ENCODE peak calls at places on chromosomes 4 and X, in ten cellular contexts. One of them, this sample, is unnamed. For H3K4me1, the result is how much of the 10 kb centered on the place peaks cover.

GRCh38 chr4:159705334-159705733 is 602.5 kb downstream of the RAPGEF2 start:
- DNase-seq in right lobe of liver: no peak
- DNase-seq in Peyer's patch: no peak
- DNase-seq in transverse colon: no peak
- DNase-seq in mammary epithelial cell: no peak
- DNase-seq in tibial artery: no peak
- DNase-seq in mucosa of descending colon: no peak
- DNase-seq in stomach: no peak
- DNase-seq in spleen: no peak
- DNase-seq in lung: no peak
- DNase-seq in this sample: no peak

GRCh38 chrX:119238557-119238956 is 2.5 kb downstream of the PGRMC1 start:
- DNase-seq in stomach: no peak
- DNase-seq in Peyer's patch: no peak
- DNase-seq in right lobe of liver: no peak
- DNase-seq in mucosa of descending colon: no peak
- DNase-seq in lung: no peak
- DNase-seq in mammary epithelial cell: peak
- DNase-seq in tibial artery: no peak
- DNase-seq in spleen: no peak
- DNase-seq in transverse colon: no peak
- DNase-seq in this sample: no peak

GRCh38 chr4:88672987-88673386 is 24.6 kb downstream of the NAP1L5 start:
- DNase-seq in right lobe of liver: no peak
- DNase-seq in mammary epithelial cell: peak
- DNase-seq in lung: no peak
- DNase-seq in tibial artery: no peak
- DNase-seq in spleen: no peak
- DNase-seq in transverse colon: no peak
- DNase-seq in mucosa of descending colon: peak
- DNase-seq in Peyer's patch: no peak
- DNase-seq in stomach: peak
- DNase-seq in this sample: peak

GRCh38 chr4:100417565-100417964 is 100.3 kb downstream of the EMCN start:
- DNase-seq in stomach: no peak
- DNase-seq in mammary epithelial cell: peak
- DNase-seq in transverse colon: no peak
- DNase-seq in Peyer's patch: no peak
- DNase-seq in mucosa of descending colon: no peak
- DNase-seq in right lobe of liver: no peak
- DNase-seq in lung: no peak
- DNase-seq in spleen: no peak
- DNase-seq in tibial artery: no peak
- DNase-seq in this sample: no peak

GRCh38 chrX:9114245-9114644 is 80.3 kb upstream of the FAM9B start:
- DNase-seq in mammary epithelial cell: no peak
- DNase-seq in Peyer's patch: no peak
- DNase-seq in spleen: no peak
- DNase-seq in stomach: no peak
- DNase-seq in mucosa of descending colon: no peak
- DNase-seq in tibial artery: no peak
- DNase-seq in transverse colon: no peak
- DNase-seq in right lobe of liver: no peak
- DNase-seq in lung: no peak
- DNase-seq in this sample: no peak

GRCh38 chr4:24885342-24885741 is 27.5 kb downstream of the CCDC149 start:
- DNase-seq in mucosa of descending colon: no peak
- DNase-seq in mammary epithelial cell: no peak
- DNase-seq in lung: no peak
- DNase-seq in tibial artery: no peak
- DNase-seq in transverse colon: no peak
- DNase-seq in Peyer's patch: no peak
- DNase-seq in spleen: no peak
- DNase-seq in right lobe of liver: no peak
- DNase-seq in stomach: no peak
- DNase-seq in this sample: no peak

GRCh38 chr4:166527500-166527899 is 654.5 kb downstream of the TLL1 start:
- DNase-seq in lung: no peak
- DNase-seq in Peyer's patch: no peak
- DNase-seq in mammary epithelial cell: peak
- DNase-seq in transverse colon: no peak
- DNase-seq in spleen: no peak
- DNase-seq in stomach: no peak
- DNase-seq in tibial artery: no peak
- DNase-seq in right lobe of liver: no peak
- DNase-seq in mucosa of descending colon: no peak
- DNase-seq in this sample: no peak

GRCh38 chr4:187276786-187277408 is 553.2 kb upstream of the FAT1 start:
- DNase-seq in mammary epithelial cell: no peak
- DNase-seq in stomach: no peak
- DNase-seq in spleen: no peak
- DNase-seq in lung: no peak
- DNase-seq in right lobe of liver: no peak
- DNase-seq in mucosa of descending colon: no peak
- DNase-seq in Peyer's patch: no peak
- DNase-seq in transverse colon: no peak
- DNase-seq in tibial artery: no peak
- DNase-seq in this sample: no peak

GRCh38 chr4:180805101-180805500 is 1438.1 kb upstream of the TENM3 start:
- DNase-seq in mucosa of descending colon: no peak
- DNase-seq in transverse colon: no peak
- DNase-seq in mammary epithelial cell: no peak
- DNase-seq in spleen: no peak
- DNase-seq in right lobe of liver: no peak
- DNase-seq in Peyer's patch: no peak
- DNase-seq in tibial artery: no peak
- DNase-seq in stomach: no peak
- DNase-seq in lung: no peak
- DNase-seq in this sample: no peak

GRCh38 chr4:173012608-173013007 is 156.0 kb upstream of the GALNT7 start:
- DNase-seq in lung: no peak
- DNase-seq in mucosa of descending colon: no peak
- DNase-seq in stomach: no peak
- DNase-seq in transverse colon: no peak
- DNase-seq in mammary epithelial cell: no peak
- DNase-seq in Peyer's patch: no peak
- DNase-seq in right lobe of liver: no peak
- DNase-seq in spleen: no peak
- DNase-seq in tibial artery: no peak
- DNase-seq in this sample: no peak

GRCh38 chr4:176838611-176839411 is 46.1 kb upstream of the VEGFC start:
- DNase-seq in mammary epithelial cell: peak
- DNase-seq in spleen: no peak
- DNase-seq in mucosa of descending colon: no peak
- DNase-seq in Peyer's patch: no peak
- DNase-seq in stomach: no peak
- DNase-seq in tibial artery: no peak
- DNase-seq in transverse colon: no peak
- DNase-seq in lung: no peak
- DNase-seq in right lobe of liver: no peak
- DNase-seq in this sample: no peak

GRCh38 chr4:8614365-8615193 is 22.0 kb downstream of the CPZ start:
- DNase-seq in transverse colon: no peak
- DNase-seq in tibial artery: peak
- DNase-seq in Peyer's patch: no peak
- DNase-seq in right lobe of liver: no peak
- DNase-seq in lung: no peak
- DNase-seq in stomach: no peak
- DNase-seq in mammary epithelial cell: no peak
- DNase-seq in spleen: no peak
- DNase-seq in mucosa of descending colon: no peak
- DNase-seq in this sample: no peak

GRCh38 chrX:3262906-3263305 is 83.5 kb downstream of the MXRA5 start:
- DNase-seq in stomach: no peak
- DNase-seq in Peyer's patch: no peak
- DNase-seq in transverse colon: no peak
- DNase-seq in mammary epithelial cell: peak
- DNase-seq in lung: no peak
- DNase-seq in tibial artery: no peak
- DNase-seq in spleen: no peak
- DNase-seq in right lobe of liver: no peak
- DNase-seq in mucosa of descending colon: no peak
- DNase-seq in this sample: peak

GRCh38 chr4:122980860-122981259 is 58.5 kb upstream of the NUDT6 start:
- DNase-seq in lung: no peak
- DNase-seq in tibial artery: no peak
- DNase-seq in right lobe of liver: no peak
- DNase-seq in mammary epithelial cell: no peak
- DNase-seq in stomach: no peak
- DNase-seq in mucosa of descending colon: no peak
- DNase-seq in spleen: no peak
- DNase-seq in transverse colon: no peak
- DNase-seq in Peyer's patch: no peak
- DNase-seq in this sample: no peak

GRCh38 chr4:73208376-73208775 is 50.2 kb downstream of the ANKRD17 start:
- DNase-seq in mucosa of descending colon: no peak
- DNase-seq in mammary epithelial cell: peak
- DNase-seq in stomach: no peak
- DNase-seq in lung: no peak
- DNase-seq in transverse colon: no peak
- DNase-seq in Peyer's patch: no peak
- DNase-seq in tibial artery: no peak
- DNase-seq in spleen: no peak
- DNase-seq in right lobe of liver: no peak
- DNase-seq in this sample: no peak

GRCh38 chrX:47313056-47313455 is 57.3 kb upstream of the ZNF157 start:
- DNase-seq in transverse colon: no peak
- DNase-seq in right lobe of liver: no peak
- DNase-seq in Peyer's patch: no peak
- DNase-seq in mammary epithelial cell: no peak
- DNase-seq in mucosa of descending colon: no peak
- DNase-seq in stomach: peak
- DNase-seq in spleen: no peak
- DNase-seq in lung: no peak
- DNase-seq in tibial artery: no peak
- DNase-seq in this sample: no peak

GRCh38 chrX:31199051-31199769 is 127.4 kb upstream of the FTHL17 start:
- DNase-seq in Peyer's patch: no peak
- DNase-seq in tibial artery: no peak
- DNase-seq in right lobe of liver: no peak
- DNase-seq in mucosa of descending colon: no peak
- DNase-seq in transverse colon: no peak
- DNase-seq in lung: no peak
- DNase-seq in mammary epithelial cell: peak
- DNase-seq in stomach: no peak
- DNase-seq in spleen: no peak
- DNase-seq in this sample: no peak

GRCh38 chrX:46236411-46236810 is 308.8 kb downstream of the ZNF674 start:
- DNase-seq in transverse colon: no peak
- DNase-seq in right lobe of liver: no peak
- DNase-seq in stomach: no peak
- DNase-seq in mucosa of descending colon: no peak
- DNase-seq in Peyer's patch: no peak
- DNase-seq in spleen: no peak
- DNase-seq in lung: no peak
- DNase-seq in tibial artery: no peak
- DNase-seq in mammary epithelial cell: no peak
- DNase-seq in this sample: no peak

GRCh38 chr4:20859097-20859781 is 159.0 kb downstream of the PACRGL start:
- DNase-seq in tibial artery: no peak
- DNase-seq in stomach: no peak
- DNase-seq in spleen: no peak
- DNase-seq in transverse colon: no peak
- DNase-seq in lung: no peak
- DNase-seq in right lobe of liver: no peak
- DNase-seq in Peyer's patch: no peak
- DNase-seq in mammary epithelial cell: no peak
- DNase-seq in mucosa of descending colon: no peak
- DNase-seq in this sample: no peak

GRCh38 chrX:80282535-80282934 is 137.7 kb upstream of the TENT5D start:
- DNase-seq in spleen: no peak
- DNase-seq in mammary epithelial cell: no peak
- DNase-seq in Peyer's patch: no peak
- DNase-seq in right lobe of liver: no peak
- DNase-seq in tibial artery: no peak
- DNase-seq in stomach: no peak
- DNase-seq in transverse colon: no peak
- DNase-seq in lung: no peak
- DNase-seq in mucosa of descending colon: no peak
- DNase-seq in this sample: no peak

GRCh38 chrX:80290834-80291233 is 129.4 kb upstream of the TENT5D start:
- DNase-seq in spleen: no peak
- DNase-seq in mammary epithelial cell: no peak
- DNase-seq in lung: no peak
- DNase-seq in transverse colon: no peak
- DNase-seq in stomach: no peak
- DNase-seq in Peyer's patch: no peak
- DNase-seq in tibial artery: no peak
- DNase-seq in mucosa of descending colon: no peak
- DNase-seq in right lobe of liver: no peak
- DNase-seq in this sample: no peak

GRCh38 chrX:80285131-80285773 is 135.0 kb upstream of the TENT5D start:
- DNase-seq in right lobe of liver: no peak
- DNase-seq in tibial artery: no peak
- DNase-seq in stomach: no peak
- DNase-seq in mucosa of descending colon: peak
- DNase-seq in lung: no peak
- DNase-seq in spleen: no peak
- DNase-seq in mammary epithelial cell: peak
- DNase-seq in Peyer's patch: no peak
- DNase-seq in transverse colon: peak
- DNase-seq in this sample: peak
- TF ChIP-seq CTCF in right lobe of liver: peak
- TF ChIP-seq CTCF in tibial artery: no peak
- TF ChIP-seq CTCF in stomach: no peak
- TF ChIP-seq CTCF in mucosa of descending colon: no peak
- TF ChIP-seq CTCF in lung: no peak
- TF ChIP-seq CTCF in spleen: no peak
- TF ChIP-seq CTCF in mammary epithelial cell: peak
- TF ChIP-seq CTCF in Peyer's patch: peak
- TF ChIP-seq CTCF in transverse colon: peak
- TF ChIP-seq CTCF in this sample: peak

GRCh38 chr4:101643201-101643600 is 147.3 kb upstream of the BANK1 start:
- DNase-seq in Peyer's patch: no peak
- DNase-seq in right lobe of liver: no peak
- DNase-seq in mucosa of descending colon: no peak
- DNase-seq in lung: no peak
- DNase-seq in mammary epithelial cell: peak
- DNase-seq in transverse colon: no peak
- DNase-seq in stomach: no peak
- DNase-seq in tibial artery: no peak
- DNase-seq in spleen: no peak
- DNase-seq in this sample: no peak
- H3K4me1 ChIP-seq in Peyer's patch: under half
- H3K4me1 ChIP-seq in right lobe of liver: under half
- H3K4me1 ChIP-seq in mucosa of descending colon: under half
- H3K4me1 ChIP-seq in lung: under half
- H3K4me1 ChIP-seq in mammary epithelial cell: under half
- H3K4me1 ChIP-seq in transverse colon: under half
- H3K4me1 ChIP-seq in stomach: under half
- H3K4me1 ChIP-seq in tibial artery: under half
- H3K4me1 ChIP-seq in spleen: under half
- H3K4me1 ChIP-seq in this sample: under half

GRCh38 chr4:110533590-110533910 is 57.6 kb downstream of the ENPEP start:
- DNase-seq in right lobe of liver: no peak
- DNase-seq in transverse colon: no peak
- DNase-seq in Peyer's patch: no peak
- DNase-seq in lung: no peak
- DNase-seq in tibial artery: no peak
- DNase-seq in mammary epithelial cell: no peak
- DNase-seq in stomach: no peak
- DNase-seq in spleen: no peak
- DNase-seq in mucosa of descending colon: no peak
- DNase-seq in this sample: no peak
- H3K4me3 ChIP-seq in right lobe of liver: no peak
- H3K4me3 ChIP-seq in transverse colon: no peak
- H3K4me3 ChIP-seq in Peyer's patch: no peak
- H3K4me3 ChIP-seq in lung: no peak
- H3K4me3 ChIP-seq in tibial artery: no peak
- H3K4me3 ChIP-seq in mammary epithelial cell: no peak
- H3K4me3 ChIP-seq in stomach: no peak
- H3K4me3 ChIP-seq in spleen: no peak
- H3K4me3 ChIP-seq in mucosa of descending colon: no peak
- H3K4me3 ChIP-seq in this sample: no peak

GRCh38 chrX:24259544-24260240 is 54.2 kb downstream of the SUPT20HL2 start:
- DNase-seq in Peyer's patch: no peak
- DNase-seq in right lobe of liver: peak
- DNase-seq in stomach: no peak
- DNase-seq in spleen: no peak
- DNase-seq in transverse colon: peak
- DNase-seq in mucosa of descending colon: peak
- DNase-seq in lung: no peak
- DNase-seq in mammary epithelial cell: peak
- DNase-seq in tibial artery: no peak
- DNase-seq in this sample: peak
- TF ChIP-seq CTCF in Peyer's patch: peak
- TF ChIP-seq CTCF in right lobe of liver: peak
- TF ChIP-seq CTCF in stomach: no peak
- TF ChIP-seq CTCF in spleen: no peak
- TF ChIP-seq CTCF in transverse colon: peak
- TF ChIP-seq CTCF in mucosa of descending colon: no peak
- TF ChIP-seq CTCF in lung: peak
- TF ChIP-seq CTCF in mammary epithelial cell: peak
- TF ChIP-seq CTCF in tibial artery: no peak
- TF ChIP-seq CTCF in this sample: peak